ENCODE peak calls at places on chromosomes 11 and 22, in eight cellular contexts. P is NCI-H226; L is lower lobe of right lung; N is AG08395; G is stimulated activated CD8-positive, alpha-beta memory T cell treated with anti-CD3 and anti-CD28 coated beads, Interleukin-7, amount 100 ng/mL, for 1 hour; O is breast epithelium; M is iris pigment epithelial cell; J is NCI-H774. C is an unnamed sample.

GRCh38 chr11:58923300-58923788 is 15.9 kb upstream of the GLYATL1 start:
- DNase-seq in O (no peak), M (peak), J (peak), G (no peak), N (no peak), P (peak), L (no peak), C (peak)

GRCh38 chr11:93528757-93529639 is 14.2 kb downstream of the SMCO4 start:
- DNase-seq in P (no peak), J (no peak), N (no peak), M (no peak), L (no peak), G (no peak), O (no peak), C (no peak)

GRCh38 chr11:113395782-113396336 is 8.3 kb downstream of the ANKK1 start:
- DNase-seq in P (no peak), G (no peak), O (no peak), N (no peak), J (no peak), M (no peak), L (no peak), C (no peak)

GRCh38 chr11:44693654-44694119 is 33.1 kb upstream of the TSPAN18 start:
- DNase-seq in O (no peak), M (no peak), P (no peak), L (no peak), J (no peak), G (no peak), N (no peak), C (no peak)

GRCh38 chr22:20905415-20906386 is 11.5 kb upstream of the CRKL start:
- DNase-seq in P (no peak), M (peak), G (no peak), J (no peak), O (no peak), N (no peak), L (no peak), C (no peak)

GRCh38 chr11:114180301-114181055 is 115.7 kb upstream of the NNMT start:
- DNase-seq in G (no peak), J (peak), N (peak), O (peak), L (peak), M (no peak), P (no peak), C (peak)

GRCh38 chr11:115208808-115209259 is 295.4 kb downstream of the CADM1 start:
- DNase-seq in P (no peak), N (no peak), O (no peak), G (no peak), M (no peak), L (no peak), J (no peak), C (no peak)

GRCh38 chr22:46546466-46547178 is 9.2 kb upstream of the CELSR1 start:
- DNase-seq in J (no peak), P (peak), M (peak), L (peak), G (no peak), O (no peak), N (peak), C (peak)

GRCh38 chr11:17036666-17037658 is 22.7 kb upstream of the PLEKHA7 start:
- DNase-seq in N (no peak), L (no peak), J (no peak), P (no peak), O (no peak), M (no peak), G (no peak), C (no peak)

GRCh38 chr22:39251762-39252460 is 7.1 kb upstream of the PDGFB start:
- DNase-seq in G (no peak), M (no peak), O (peak), N (no peak), J (no peak), P (no peak), L (no peak), C (no peak)

GRCh38 chr11:73379189-73379880 is 3.1 kb downstream of the RELT start:
- DNase-seq in L (peak), J (no peak), N (no peak), P (no peak), M (no peak), G (no peak), O (peak), C (no peak)

GRCh38 chr22:45885941-45886395 is 91.0 kb downstream of the WNT7B start:
- DNase-seq in O (no peak), P (no peak), J (no peak), M (no peak), N (no peak), L (peak), G (no peak), C (no peak)

GRCh38 chr11:48093795-48094642 is 113.7 kb downstream of the PTPRJ start:
- DNase-seq in O (no peak), N (no peak), G (no peak), M (no peak), P (no peak), L (no peak), J (peak), C (no peak)

GRCh38 chr22:32539631-32540449 is 65.2 kb downstream of the FBXO7 start:
- DNase-seq in N (no peak), G (no peak), M (no peak), L (no peak), J (no peak), P (no peak), O (peak), C (no peak)

GRCh38 chr11:34169664-34170063 is 64.2 kb downstream of the NAT10 start:
- DNase-seq in M (no peak), N (no peak), P (no peak), G (no peak), L (no peak), J (no peak), O (no peak), C (no peak)

GRCh38 chr11:104946907-104947306 is 21.5 kb downstream of the CASP4 start:
- DNase-seq in M (peak), P (peak), N (peak), G (no peak), J (no peak), L (no peak), O (no peak), C (peak)

GRCh38 chr22:27581688-27582087 is 219.9 kb downstream of the MN1 start:
- DNase-seq in O (peak), N (peak), L (peak), P (no peak), G (no peak), M (no peak), J (no peak), C (peak)

GRCh38 chr11:88301478-88302140 is 35.9 kb downstream of the CTSC start:
- DNase-seq in O (no peak), L (no peak), J (no peak), P (no peak), N (peak), G (no peak), M (no peak), C (no peak)

GRCh38 chr11:2139118-2139490 is at the start of gene IGF2:
- DNase-seq in P (no peak), M (no peak), L (no peak), N (no peak), J (no peak), G (no peak), O (no peak), C (peak)

GRCh38 chr11:42093541-42093940 is 634.1 kb upstream of the LRRC4C start:
- DNase-seq in L (no peak), N (no peak), M (no peak), J (no peak), G (no peak), P (no peak), O (no peak), C (no peak)

GRCh38 chr11:61139391-61139790 is 21.8 kb downstream of the VPS37C start:
- DNase-seq in J (no peak), M (no peak), G (no peak), P (no peak), N (no peak), O (no peak), L (no peak), C (no peak)

GRCh38 chr22:31192513-31192912 is 19.6 kb upstream of the LIMK2 start:
- DNase-seq in N (no peak), P (peak), G (no peak), J (no peak), M (peak), O (no peak), L (no peak), C (no peak)

GRCh38 chr11:16082532-16083055 is 273.8 kb downstream of the SOX6 start:
- DNase-seq in P (no peak), G (no peak), N (no peak), J (peak), M (no peak), O (no peak), L (no peak), C (no peak)

GRCh38 chr11:113847580-113847979 is 27.8 kb downstream of the USP28 start:
- DNase-seq in L (no peak), M (no peak), N (no peak), O (no peak), J (no peak), P (no peak), G (no peak), C (no peak)

GRCh38 chr22:19629720-19630419 is 84.4 kb upstream of the SEPTIN5 start:
- DNase-seq in L (peak), P (no peak), J (peak), N (peak), M (peak), O (peak), G (peak), C (peak)

GRCh38 chr11:35190804-35191348 is 51.9 kb downstream of the CD44 start:
- DNase-seq in N (no peak), M (peak), L (no peak), J (no peak), O (no peak), G (no peak), P (no peak), C (peak)

GRCh38 chr22:24805790-24806662 is at the start of gene SGSM1:
- DNase-seq in M (peak), P (peak), G (peak), O (peak), L (peak), N (peak), J (peak), C (peak)

GRCh38 chr11:119671048-119671447 is 58.0 kb downstream of the NECTIN1 start:
- DNase-seq in M (peak), N (peak), J (no peak), O (no peak), P (no peak), G (no peak), L (no peak), C (peak)

C was measured in AG08396.